ENCODE peak calls at places on chromosomes 4 and X, in four cellular contexts. U is CD8-positive, alpha-beta T cell; R is breast epithelium; V is HCT116. L is an unnamed sample.

GRCh38 chr4:55545681-55546632 is 752 bp downstream of the CLOCK start:
- DNase-seq in U (peak; percentile 52), R (peak; percentile 50), V (peak; percentile 34), L (peak; percentile 62)

GRCh38 chr4:74327751-74328150 is 19.5 kb downstream of the EPGN start:
- DNase-seq in U (no peak), R (no peak), V (no peak), L (no peak)

GRCh38 chr4:40455340-40455902 is 120.3 kb downstream of the CHRNA9 start:
- DNase-seq in U (no peak), R (no peak), V (no peak), L (no peak)

GRCh38 chrX:22689290-22689689 is 310.5 kb upstream of the DDX53 start:
- DNase-seq in U (no peak), R (no peak), V (no peak), L (no peak)

GRCh38 chr4:185752881-185753280 is 59.1 kb downstream of the SORBS2 start:
- DNase-seq in U (no peak), R (no peak), V (no peak), L (no peak)

GRCh38 chr4:71195932-71196331 is 142.9 kb upstream of the SLC4A4 start:
- DNase-seq in U (no peak), R (no peak), V (no peak), L (no peak)

GRCh38 chr4:179536694-179537093 is 2094.5 kb upstream of the AGA start:
- DNase-seq in U (no peak), R (no peak), V (no peak), L (no peak)

GRCh38 chr4:16051132-16051531 is 32.7 kb downstream of the PROM1 start:
- DNase-seq in U (no peak), R (no peak), V (no peak), L (no peak)

GRCh38 chrX:107699611-107700010 is 71.3 kb downstream of the PRPS1 start:
- DNase-seq in U (no peak), R (no peak), V (no peak), L (no peak)

GRCh38 chr4:1559896-1560650 is 124.0 kb downstream of the FAM53A start:
- DNase-seq in U (no peak), R (no peak), V (no peak), L (no peak)

GRCh38 chrX:110155759-110156158 is 152.8 kb downstream of the TMEM164 start:
- DNase-seq in U (no peak), R (no peak), V (no peak), L (no peak)
- H3K27me3 ChIP-seq in U (no peaks in the 10 kb centered on the region), R (no peaks in the 10 kb centered on the region), V (no peaks in the 10 kb centered on the region), L (no peaks in the 10 kb centered on the region)

GRCh38 chr4:81353861-81354260 is 117.8 kb downstream of the RASGEF1B start:
- DNase-seq in U (no peak), R (no peak), V (no peak), L (no peak)

GRCh38 chr4:81359207-81359606 is 112.5 kb downstream of the RASGEF1B start:
- DNase-seq in U (no peak), R (no peak), V (no peak), L (no peak)

GRCh38 chr4:81360722-81361121 is 111.0 kb downstream of the RASGEF1B start:
- DNase-seq in U (no peak), R (no peak), V (no peak), L (no peak)

GRCh38 chr4:81355136-81355535 is 116.6 kb downstream of the RASGEF1B start:
- DNase-seq in U (no peak), R (no peak), V (no peak), L (no peak)

GRCh38 chr4:81358173-81358572 is 113.5 kb downstream of the RASGEF1B start:
- DNase-seq in U (no peak), R (no peak), V (no peak), L (no peak)
- H3K27me3 ChIP-seq in U (no peaks in the 10 kb centered on the region), R (no peaks in the 10 kb centered on the region), V (peaks cover 6% of the 10 kb centered on the region), L (no peaks in the 10 kb centered on the region)

GRCh38 chrX:119996069-119996468 is 52.5 kb upstream of the NKAP start:
- DNase-seq in U (no peak), R (no peak), V (no peak), L (no peak)

GRCh38 chrX:119996600-119997524 is 53.3 kb upstream of the NKAP start:
- DNase-seq in U (no peak), R (no peak), V (no peak), L (no peak)

GRCh38 chrX:119999087-119999634 is 55.6 kb upstream of the NKAP start:
- DNase-seq in U (no peak), R (no peak), V (no peak), L (no peak)

GRCh38 chrX:120000490-120001246 is 57.1 kb upstream of the NKAP start:
- DNase-seq in U (no peak), R (no peak), V (no peak), L (no peak)

GRCh38 chrX:119997570-119997969 is 54.0 kb upstream of the NKAP start:
- DNase-seq in U (no peak), R (no peak), V (no peak), L (no peak)
- H3K27me3 ChIP-seq in U (peaks cover 53% of the 10 kb centered on the region), R (no peaks in the 10 kb centered on the region), V (peaks cover 6% of the 10 kb centered on the region), L (peaks cover 25% of the 10 kb centered on the region)

DNA sequence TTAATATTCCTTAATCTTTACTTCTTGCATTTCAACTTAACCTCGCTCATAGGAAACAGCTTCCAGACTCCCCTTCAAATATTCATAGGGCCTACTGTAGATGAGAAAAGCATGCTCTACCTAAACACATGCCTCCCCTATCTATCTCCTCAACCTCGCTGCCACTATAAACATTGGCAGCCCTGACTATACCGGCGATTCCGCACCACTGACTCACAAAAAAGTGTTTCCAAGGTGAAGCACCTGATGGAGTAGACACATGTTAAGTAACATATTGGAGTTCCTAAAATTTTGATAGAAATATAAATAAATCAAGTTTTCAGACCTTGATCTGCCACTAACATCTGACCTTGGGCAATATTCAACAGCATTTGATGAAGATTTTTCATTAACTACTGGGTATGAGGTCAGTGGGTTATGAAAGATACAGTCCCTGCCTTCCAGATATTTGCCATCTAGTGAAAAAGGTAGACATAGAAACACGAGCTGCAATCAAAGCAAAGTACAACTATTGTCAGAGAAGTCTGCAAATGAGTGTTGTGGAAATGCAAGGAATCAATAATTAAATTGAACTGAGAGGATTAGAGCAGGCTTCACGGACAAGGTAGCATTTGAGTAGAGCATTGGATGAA is 184.2 kb downstream of the MAML3 start:
- DNase-seq in U (no peak), R (no peak), V (no peak), L (no peak)
- H3K27me3 ChIP-seq in U (no peaks in the 10 kb centered on the region), R (no peaks in the 10 kb centered on the region), V (no peaks in the 10 kb centered on the region), L (no peaks in the 10 kb centered on the region)

GRCh38 chr4:5004496-5004895 is 14.8 kb downstream of the CYTL1 start:
- DNase-seq in U (no peak), R (no peak), V (no peak), L (no peak)
- H3K27me3 ChIP-seq in U (no peaks in the 10 kb centered on the region), R (no peaks in the 10 kb centered on the region), V (peaks cover 71% of the 10 kb centered on the region), L (no peaks in the 10 kb centered on the region)

GRCh38 chr4:4821577-4821976 is 37.9 kb upstream of the MSX1 start:
- DNase-seq in U (no peak), R (no peak), V (no peak), L (no peak)

GRCh38 chr4:4820264-4820663 is 39.2 kb upstream of the MSX1 start:
- DNase-seq in U (no peak), R (no peak), V (no peak), L (no peak)

GRCh38 chr4:4818440-4819212 is 40.8 kb upstream of the MSX1 start:
- DNase-seq in U (no peak), R (no peak), V (no peak), L (no peak)

GRCh38 chr4:4819213-4819606 is 40.3 kb upstream of the MSX1 start:
- DNase-seq in U (no peak), R (no peak), V (no peak), L (no peak)

GRCh38 chr4:4820739-4821138 is 38.7 kb upstream of the MSX1 start:
- DNase-seq in U (no peak), R (no peak), V (no peak), L (no peak)
- H3K27me3 ChIP-seq in U (no peaks in the 10 kb centered on the region), R (no peaks in the 10 kb centered on the region), V (no peaks in the 10 kb centered on the region), L (no peaks in the 10 kb centered on the region)